ENCODE peak calls at places on chromosomes 13 and 19, in eight cellular contexts. M is activated CD4-positive, alpha-beta memory T cell treated with anti-CD3 and anti-CD28 coated beads, Interleukin-2, amount 10 ng/mL, durations not matched to agents 7 days and 5 days; O is AG09319; J is activated T-cell treated with anti-CD3 and anti-CD28 coated beads, Interleukin-2, amount 50 U/mL, for 72 hours; F is iPS DF 6.9; Y is foreskin keratinocyte; T is right cardiac atrium; U is GM18507. Q is an unnamed sample.

GRCh38 chr19:29040291-29040690 is 172.7 kb downstream of the UQCRFS1 start:
- DNase-seq in T (no peak), U (no peak), M (no peak), Y (no peak), J (no peak), O (no peak), F (no peak), Q (peak)

GRCh38 chr19:1130801-1131717 is 27.3 kb downstream of the GPX4 start:
- DNase-seq in U (no peak), Y (no peak), F (no peak), T (no peak), J (peak), M (peak), O (no peak), Q (no peak)

GRCh38 chr19:13153627-13154240 is 3.5 kb downstream of the IER2 start:
- DNase-seq in U (no peak), T (peak), F (no peak), J (peak), M (no peak), Y (no peak), O (no peak), Q (no peak)

GRCh38 chr13:110628952-110629701 is 13.8 kb downstream of the NAXD start:
- DNase-seq in J (no peak), M (no peak), O (no peak), U (no peak), T (no peak), Y (no peak), F (no peak), Q (no peak)

GRCh38 chr19:14347999-14348889 is 33.0 kb upstream of the ADGRE5 start:
- DNase-seq in O (no peak), T (peak), U (peak), F (no peak), J (peak), M (peak), Y (no peak), Q (peak)

GRCh38 chr13:31912641-31913401 is 118.8 kb upstream of the FRY start:
- DNase-seq in O (no peak), J (no peak), T (no peak), U (no peak), M (no peak), F (no peak), Y (no peak), Q (no peak)

GRCh38 chr19:41131186-41131585 is 17.0 kb downstream of the CYP2F1 start:
- DNase-seq in Y (no peak), O (no peak), F (no peak), T (no peak), M (no peak), U (no peak), J (no peak), Q (no peak)

GRCh38 chr13:97411894-97412460 is 22.0 kb upstream of the RAP2A start:
- DNase-seq in Y (no peak), U (no peak), O (no peak), J (no peak), F (no peak), T (no peak), M (no peak), Q (no peak)

GRCh38 chr19:51417107-51417806 is at the start of gene SIGLEC10:
- DNase-seq in Y (no peak), T (peak), F (no peak), M (peak), O (no peak), J (peak), U (no peak), Q (peak)

GRCh38 chr13:32203736-32204135 is 111.4 kb downstream of the ZAR1L start:
- DNase-seq in Y (no peak), M (no peak), T (no peak), U (no peak), F (no peak), O (no peak), J (no peak), Q (no peak)

GRCh38 chr13:98751397-98752110 is 918 bp downstream of the SLC15A1 start:
- DNase-seq in F (no peak), J (no peak), M (no peak), O (no peak), U (no peak), Y (peak), T (no peak), Q (peak)

GRCh38 chr19:38851622-38852230 is 1.9 kb upstream of the HNRNPL start:
- DNase-seq in M (peak), F (no peak), J (peak), O (peak), U (peak), Y (peak), T (peak), Q (peak)

GRCh38 chr19:45764947-45765346 is 4.1 kb downstream of the SIX5 start:
- DNase-seq in T (no peak), O (no peak), U (no peak), Y (no peak), J (no peak), M (no peak), F (no peak), Q (no peak)

GRCh38 chr13:98014766-98015165 is 61.3 kb downstream of the IPO5 start:
- DNase-seq in O (peak), F (no peak), M (no peak), J (no peak), Y (peak), U (no peak), T (no peak), Q (no peak)

GRCh38 chr13:106344318-106344717 is 191.1 kb downstream of the EFNB2 start:
- DNase-seq in M (no peak), F (no peak), Y (no peak), U (no peak), T (no peak), J (no peak), O (no peak), Q (no peak)

GRCh38 chr13:95182570-95183285 is 118.5 kb downstream of the ABCC4 start:
- DNase-seq in M (no peak), F (no peak), J (no peak), O (no peak), U (no peak), Y (no peak), T (no peak), Q (no peak)

Q was measured in cardiac septum.